ENCODE peak calls at places on chromosomes 11 and 22, in five cellular contexts. X is left ventricle myocardium inferior, O is Peyer's patch, Z is HCT116, W is breast epithelium. H is an unnamed sample. For H3K27me3 and H3K4me1, the result is how much of the 10 kb centered on the place peaks cover.

GRCh38 chr11:123505546-123506299 is 75.7 kb downstream of the GRAMD1B start:
- DNase-seq in Z (no peak), W (no peak), X (no peak), O (no peak), H (no peak)

GRCh38 chr22:25898707-25899365 is 156.8 kb downstream of the MYO18B start:
- DNase-seq in Z (peak), W (no peak), O (no peak), X (no peak), H (no peak)

GRCh38 chr11:120335596-120335927 is 651 bp upstream of the ARHGEF12 start:
- DNase-seq in O (no peak), W (no peak), Z (no peak), X (no peak), H (no peak)

GRCh38 chr11:59878482-59878881 is at the start of gene OOSP3:
- DNase-seq in X (no peak), Z (no peak), W (no peak), O (no peak), H (no peak)

GRCh38 chr22:50621948-50622722 is 5.8 kb downstream of the ARSA start:
- DNase-seq in O (peak), W (no peak), Z (no peak), X (no peak), H (no peak)

GRCh38 chr11:117633976-117634755 is 162.8 kb downstream of the DSCAML1 start:
- DNase-seq in Z (no peak), X (no peak), O (no peak), W (no peak), H (no peak)

GRCh38 chr11:116110356-116110755 is 606.1 kb upstream of the CADM1 start:
- DNase-seq in W (no peak), Z (no peak), X (no peak), O (no peak), H (no peak)

GRCh38 chr11:126007263-126007662 is 55.4 kb downstream of the CDON start:
- DNase-seq in O (peak), X (no peak), Z (peak), W (no peak), H (no peak)

GRCh38 chr11:469684-470667 is 19.9 kb downstream of the PTDSS2 start:
- DNase-seq in X (no peak), Z (no peak), O (peak), W (peak), H (no peak)

GRCh38 chr22:30925667-30926066 is 42.9 kb downstream of the MORC2 start:
- DNase-seq in W (no peak), Z (no peak), O (peak), X (no peak), H (no peak)

GRCh38 chr11:10261821-10262220 is 32.2 kb downstream of the SBF2 start:
- DNase-seq in W (no peak), Z (no peak), O (no peak), X (no peak), H (no peak)

GRCh38 chr11:28984216-28984615 is 876.0 kb downstream of the METTL15 start:
- DNase-seq in Z (no peak), O (no peak), X (no peak), W (no peak), H (no peak)

GRCh38 chr11:61907282-61907681 is 10.1 kb downstream of the RAB3IL1 start:
- DNase-seq in O (no peak), X (no peak), Z (no peak), W (no peak), H (no peak)

GRCh38 chr11:12803086-12803826 is 129.0 kb downstream of the TEAD1 start:
- DNase-seq in O (no peak), Z (no peak), X (no peak), W (no peak), H (no peak)

GRCh38 chr11:10511046-10511711 is 29.8 kb downstream of the RNF141 start:
- DNase-seq in X (no peak), W (no peak), Z (no peak), O (no peak), H (no peak)

GRCh38 chr11:27120211-27120610 is 79.6 kb downstream of the BBOX1 start:
- DNase-seq in W (no peak), X (no peak), O (no peak), Z (no peak), H (no peak)

GRCh38 chr11:57397394-57397990 is 7.0 kb upstream of the PRG2 start:
- DNase-seq in Z (no peak), W (no peak), O (no peak), X (no peak), H (no peak)

GRCh38 chr11:66068923-66069714 is 953 bp upstream of the PACS1 start:
- DNase-seq in Z (no peak), W (no peak), X (peak), O (peak), H (no peak)

GRCh38 chr11:83306385-83307080 is 20.4 kb upstream of the CCDC90B start:
- DNase-seq in Z (no peak), X (no peak), O (no peak), W (no peak), H (no peak)

GRCh38 chr11:128338806-128339205 is 248.6 kb downstream of the ETS1 start:
- DNase-seq in Z (no peak), X (no peak), W (no peak), O (no peak), H (no peak)

GRCh38 chr11:1760351-1761109 is 3.2 kb downstream of the CTSD start:
- DNase-seq in O (peak), Z (no peak), W (no peak), X (peak), H (no peak)

GRCh38 chr11:62880231-62880802 is 379 bp upstream of the SLC3A2 start:
- DNase-seq in W (peak), X (no peak), O (no peak), Z (no peak), H (no peak)

GRCh38 chr11:132559371-132560036 is 972.8 kb downstream of the OPCML start:
- DNase-seq in X (no peak), W (no peak), Z (no peak), O (no peak), H (no peak)

GRCh38 chr11:24391165-24391564 is 105.7 kb upstream of the LUZP2 start:
- DNase-seq in Z (no peak), X (no peak), W (no peak), O (no peak), H (no peak)

GRCh38 chr22:40410272-40410671 is 39.9 kb downstream of the SGSM3 start:
- DNase-seq in O (no peak), W (peak), X (no peak), Z (no peak), H (no peak)

GRCh38 chr11:103396237-103396636 is 287.0 kb downstream of the DYNC2H1 start:
- DNase-seq in X (no peak), O (no peak), Z (no peak), W (no peak), H (no peak)

GRCh38 chr11:96050435-96051182 is 126.7 kb upstream of the MTMR2 start:
- DNase-seq in X (no peak), O (no peak), W (no peak), Z (no peak), H (no peak)

GRCh38 chr11:102882389-102883024 is 7.7 kb upstream of the MMP12 start:
- DNase-seq in Z (no peak), X (no peak), O (no peak), W (no peak), H (no peak)

GRCh38 chr11:15258433-15259350 is 144.0 kb downstream of the INSC start:
- DNase-seq in W (no peak), X (no peak), O (no peak), Z (peak), H (no peak)

GRCh38 chr22:32754413-32755041 is 47.0 kb upstream of the TIMP3 start:
- DNase-seq in O (peak), Z (no peak), W (no peak), X (peak), H (no peak)

GRCh38 chr11:100687630-100688395 is 725 bp downstream of the ARHGAP42 start:
- DNase-seq in O (peak), W (no peak), X (peak), Z (peak), H (no peak)

GRCh38 chr11:61814242-61814957 is 2.4 kb downstream of the FADS1 start:
- DNase-seq in X (no peak), Z (peak), W (no peak), O (no peak), H (no peak)

GRCh38 chr11:125082611-125083311 is 19.7 kb downstream of the SLC37A2 start:
- DNase-seq in Z (peak), W (no peak), X (no peak), O (no peak), H (no peak)

GRCh38 chr22:49548356-49549202 is 279.1 kb downstream of the BRD1 start:
- DNase-seq in Z (no peak), O (peak), W (no peak), X (no peak), H (no peak)
- H3K27me3 ChIP-seq in Z (under half), O (under half), W (under half), X (under half), H (under half)

GRCh38 chr11:122173074-122173450 is 57.0 kb upstream of the BLID start:
- DNase-seq in W (no peak), Z (no peak), O (no peak), X (no peak), H (no peak)
- H3K4me3 ChIP-seq in W (no peak), Z (no peak), O (no peak), X (no peak), H (no peak)

GRCh38 chr22:38109391-38110000 is 988 bp downstream of the BAIAP2L2 start:
- DNase-seq in Z (no peak), X (no peak), O (peak), W (no peak), H (no peak)

GRCh38 chr22:38111941-38112355 is 1.5 kb upstream of the BAIAP2L2 start:
- DNase-seq in Z (no peak), O (peak), X (no peak), W (no peak), H (no peak)

GRCh38 chr22:38108561-38109319 is 1.7 kb downstream of the BAIAP2L2 start:
- DNase-seq in W (no peak), O (no peak), X (no peak), Z (no peak), H (no peak)

GRCh38 chr22:38110863-38111852 is 674 bp upstream of the BAIAP2L2 start:
- DNase-seq in Z (no peak), W (no peak), X (no peak), O (peak), H (no peak)

DNA sequence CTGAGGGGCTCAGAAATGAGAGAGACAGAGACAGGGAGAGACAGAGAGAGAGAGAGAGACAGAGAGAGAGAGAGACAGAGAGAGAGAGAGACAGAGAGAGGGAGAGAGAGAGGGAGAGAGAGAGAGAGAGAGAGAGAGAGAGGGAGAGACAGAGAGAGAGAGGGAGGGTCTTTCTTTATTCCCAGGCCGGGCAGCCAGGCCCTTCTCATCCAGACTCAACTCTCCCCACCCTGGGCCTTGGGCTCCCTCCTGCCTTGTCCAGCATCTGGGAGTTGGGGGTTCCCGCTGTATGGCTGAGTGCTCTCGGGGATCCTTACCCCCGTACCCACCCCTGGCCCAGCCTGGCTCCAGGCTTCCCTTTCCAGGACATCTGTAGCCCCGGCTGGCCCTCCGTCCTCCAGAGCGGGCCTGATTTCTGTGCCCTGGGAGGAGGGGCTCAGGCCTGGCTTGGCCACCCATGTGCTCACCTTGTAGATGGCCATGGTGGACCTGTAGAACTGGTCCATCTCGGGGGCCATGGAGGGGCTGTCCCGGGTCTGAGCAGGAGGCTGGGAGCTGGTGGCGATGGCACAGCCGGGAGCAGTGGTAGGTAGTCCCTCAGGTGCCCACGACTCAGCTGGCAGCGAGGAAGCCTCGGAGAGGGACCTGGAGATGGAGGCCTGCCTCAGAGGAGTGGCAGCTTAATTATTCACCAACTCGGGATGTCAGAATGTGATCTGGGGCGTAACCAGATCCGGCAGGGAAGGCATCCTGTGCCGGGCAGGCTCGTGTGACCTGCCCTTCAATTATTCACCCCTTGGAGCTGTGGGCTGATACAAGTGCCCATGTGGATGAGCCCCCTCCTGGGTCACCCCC is at the start of gene BAIAP2L2:
- DNase-seq in X (no peak), W (no peak), O (peak), Z (no peak), H (no peak)
- H3K4me1 ChIP-seq in X (under half), W (under half), O (under half), Z (under half), H (under half)

GRCh38 chr11:17692931-17693330 is 26.4 kb upstream of the MYOD1 start:
- DNase-seq in O (no peak), X (no peak), Z (no peak), W (no peak), H (no peak)
- H3K27me3 ChIP-seq in O (under half), X (half or more), Z (under half), W (under half), H (under half)

H was measured in effector memory CD4-positive, alpha-beta T cell.